ENCODE peak calls at places on chromosome 20, in four cellular contexts. J is T-helper 1 cell, P is left ventricle myocardium superior, Y is GM10248. K is an unnamed sample.
A peak's percentile ranks its signal among the peaks of the same experiment; 100 is the strongest.

GRCh38 chr20:46626799-46627198 is 24.5 kb downstream of the SLC13A3 start:
- DNase-seq in J (no peak), P (no peak), Y (no peak), K (no peak)

GRCh38 chr20:23086056-23086551 is at the start of gene CD93:
- DNase-seq in J (no peak), P (peak; percentile 59), Y (peak; percentile 44), K (no peak)

GRCh38 chr20:58746551-58747399 is 54.2 kb downstream of the NPEPL1 start:
- DNase-seq in J (no peak), P (no peak), Y (no peak), K (no peak)

GRCh38 chr20:18974660-18975059 is 161.1 kb downstream of the SCP2D1 start:
- DNase-seq in J (no peak), P (no peak), Y (no peak), K (no peak)

GRCh38 chr20:58245181-58245891 is 16.9 kb upstream of the ANKRD60 start:
- DNase-seq in J (no peak), P (no peak), Y (no peak), K (no peak)

GRCh38 chr20:46182801-46183200 is 64.7 kb downstream of the CD40 start:
- DNase-seq in J (no peak), P (no peak), Y (no peak), K (no peak)

GRCh38 chr20:63024573-63025392 is 18.0 kb upstream of the BHLHE23 start:
- DNase-seq in J (no peak), P (peak; percentile 18), Y (no peak), K (no peak)

GRCh38 chr20:32885201-32885600 is 26.5 kb downstream of the EFCAB8 start:
- DNase-seq in J (no peak), P (no peak), Y (no peak), K (no peak)

GRCh38 chr20:56805313-56805712 is 176.2 kb downstream of the TFAP2C start:
- DNase-seq in J (no peak), P (no peak), Y (no peak), K (no peak)

GRCh38 chr20:34877002-34877264 is 521 bp downstream of the ACSS2 start:
- DNase-seq in J (no peak), P (no peak), Y (no peak), K (no peak)

GRCh38 chr20:51639206-51639832 is 96.8 kb upstream of the NFATC2 start:
- DNase-seq in J (no peak), P (peak; percentile 70), Y (peak; percentile 57), K (peak; percentile 60)

GRCh38 chr20:24493661-24494459 is 24.4 kb downstream of the SYNDIG1 start:
- DNase-seq in J (no peak), P (no peak), Y (no peak), K (no peak)

GRCh38 chr20:17965042-17965697 is 3.4 kb downstream of the SNX5 start:
- DNase-seq in J (no peak), P (no peak), Y (no peak), K (no peak)

GRCh38 chr20:20076297-20077065 is 24.1 kb downstream of the CFAP61 start:
- DNase-seq in J (no peak), P (no peak), Y (no peak), K (no peak)

GRCh38 chr20:63246490-63247284 is 7.6 kb downstream of the NKAIN4 start:
- DNase-seq in J (no peak), P (no peak), Y (no peak), K (no peak)

GRCh38 chr20:54368578-54368977 is 106.8 kb upstream of the DOK5 start:
- DNase-seq in J (no peak), P (no peak), Y (no peak), K (no peak)

GRCh38 chr20:8385247-8385646 is 253.2 kb downstream of the PLCB1 start:
- DNase-seq in J (no peak), P (peak; percentile 46), Y (no peak), K (peak; percentile 19)

GRCh38 chr20:57891067-57891466 is 181.3 kb upstream of the PMEPA1 start:
- DNase-seq in J (no peak), P (no peak), Y (no peak), K (no peak)

GRCh38 chr20:3350412-3350811 is 57.1 kb downstream of the DNAAF9 start:
- DNase-seq in J (no peak), P (no peak), Y (no peak), K (no peak)

GRCh38 chr20:39282619-39283092 is 320.5 kb downstream of the DHX35 start:
- DNase-seq in J (no peak), P (no peak), Y (no peak), K (no peak)

GRCh38 chr20:41139227-41140093 is 2.1 kb downstream of the PLCG1 start:
- DNase-seq in J (no peak), P (no peak), Y (no peak), K (no peak)

GRCh38 chr20:33947709-33948295 is 45.9 kb upstream of the RALY start:
- DNase-seq in J (no peak), P (no peak), Y (no peak), K (no peak)

GRCh38 chr20:51565741-51566140 is 23.2 kb upstream of the NFATC2 start:
- DNase-seq in J (no peak), P (no peak), Y (no peak), K (no peak)

GRCh38 chr20:61804896-61805295 is 260.8 kb downstream of the TAF4 start:
- DNase-seq in J (no peak), P (peak; percentile 9), Y (no peak), K (peak; percentile 49)

GRCh38 chr20:50861012-50861411 is 66.2 kb downstream of the BCAS4 start:
- DNase-seq in J (no peak), P (no peak), Y (no peak), K (no peak)

K was measured in SJSA1.